ENCODE peak calls at places on chromosomes 3 and 15, in ten cellular contexts. One of them, this sample, is unnamed.

GRCh38 chr3:8458711-8459110 is 42.9 kb upstream of the LMCD1 start:
- DNase-seq in psoas muscle: peak; percentile 44
- DNase-seq in CD4-positive, CD25-positive, alpha-beta regulatory T cell: no peak
- DNase-seq in CD8-positive, alpha-beta memory T cell: no peak
- DNase-seq in ovary: no peak
- DNase-seq in CD8-positive, alpha-beta T cell: no peak
- DNase-seq in cardiac muscle cell: peak; percentile 68
- DNase-seq in mammary epithelial cell: no peak
- DNase-seq in PC-9: no peak
- DNase-seq in trophoblast cell: no peak
- DNase-seq in this sample: peak; percentile 53

GRCh38 chr3:172454180-172454579 is 5.9 kb upstream of the GHSR start:
- DNase-seq in mammary epithelial cell: peak; percentile 29
- DNase-seq in CD8-positive, alpha-beta memory T cell: no peak
- DNase-seq in trophoblast cell: no peak
- DNase-seq in CD8-positive, alpha-beta T cell: no peak
- DNase-seq in CD4-positive, CD25-positive, alpha-beta regulatory T cell: no peak
- DNase-seq in ovary: no peak
- DNase-seq in cardiac muscle cell: no peak
- DNase-seq in PC-9: no peak
- DNase-seq in psoas muscle: no peak
- DNase-seq in this sample: no peak

GRCh38 chr3:7695067-7695466 is 806.6 kb upstream of the LMCD1 start:
- DNase-seq in psoas muscle: no peak
- DNase-seq in PC-9: no peak
- DNase-seq in mammary epithelial cell: no peak
- DNase-seq in CD4-positive, CD25-positive, alpha-beta regulatory T cell: no peak
- DNase-seq in trophoblast cell: no peak
- DNase-seq in CD8-positive, alpha-beta memory T cell: no peak
- DNase-seq in CD8-positive, alpha-beta T cell: no peak
- DNase-seq in cardiac muscle cell: peak; percentile 4
- DNase-seq in ovary: no peak
- DNase-seq in this sample: no peak

GRCh38 chr15:69540622-69541021 is 88.0 kb downstream of the RPLP1 start:
- DNase-seq in CD4-positive, CD25-positive, alpha-beta regulatory T cell: no peak
- DNase-seq in psoas muscle: peak; percentile 52
- DNase-seq in CD8-positive, alpha-beta memory T cell: no peak
- DNase-seq in cardiac muscle cell: no peak
- DNase-seq in ovary: no peak
- DNase-seq in trophoblast cell: no peak
- DNase-seq in PC-9: no peak
- DNase-seq in mammary epithelial cell: no peak
- DNase-seq in CD8-positive, alpha-beta T cell: no peak
- DNase-seq in this sample: no peak

GRCh38 chr15:90620379-90621134 is 90.8 kb downstream of the CRTC3 start:
- DNase-seq in ovary: no peak
- DNase-seq in cardiac muscle cell: peak; percentile 16
- DNase-seq in PC-9: no peak
- DNase-seq in trophoblast cell: no peak
- DNase-seq in mammary epithelial cell: no peak
- DNase-seq in CD8-positive, alpha-beta memory T cell: no peak
- DNase-seq in CD4-positive, CD25-positive, alpha-beta regulatory T cell: peak; percentile 70
- DNase-seq in CD8-positive, alpha-beta T cell: no peak
- DNase-seq in psoas muscle: no peak
- DNase-seq in this sample: no peak

GRCh38 chr3:20391628-20392027 is 205.6 kb upstream of the SGO1 start:
- DNase-seq in CD4-positive, CD25-positive, alpha-beta regulatory T cell: no peak
- DNase-seq in ovary: no peak
- DNase-seq in trophoblast cell: peak; percentile 73
- DNase-seq in mammary epithelial cell: no peak
- DNase-seq in cardiac muscle cell: no peak
- DNase-seq in CD8-positive, alpha-beta T cell: no peak
- DNase-seq in PC-9: no peak
- DNase-seq in CD8-positive, alpha-beta memory T cell: no peak
- DNase-seq in psoas muscle: no peak
- DNase-seq in this sample: no peak

GRCh38 chr15:56760186-56760585 is 26.9 kb upstream of the ZNF280D start:
- DNase-seq in trophoblast cell: no peak
- DNase-seq in CD8-positive, alpha-beta memory T cell: no peak
- DNase-seq in CD8-positive, alpha-beta T cell: no peak
- DNase-seq in CD4-positive, CD25-positive, alpha-beta regulatory T cell: no peak
- DNase-seq in cardiac muscle cell: peak; percentile 68
- DNase-seq in mammary epithelial cell: peak; percentile 28
- DNase-seq in PC-9: no peak
- DNase-seq in psoas muscle: no peak
- DNase-seq in ovary: no peak
- DNase-seq in this sample: no peak

GRCh38 chr3:14235896-14236295 is 57.3 kb downstream of the LSM3 start:
- DNase-seq in cardiac muscle cell: no peak
- DNase-seq in ovary: no peak
- DNase-seq in psoas muscle: no peak
- DNase-seq in CD4-positive, CD25-positive, alpha-beta regulatory T cell: no peak
- DNase-seq in CD8-positive, alpha-beta T cell: no peak
- DNase-seq in PC-9: no peak
- DNase-seq in CD8-positive, alpha-beta memory T cell: no peak
- DNase-seq in mammary epithelial cell: no peak
- DNase-seq in trophoblast cell: no peak
- DNase-seq in this sample: no peak

GRCh38 chr3:66386011-66386924 is 114.6 kb downstream of the LRIG1 start:
- DNase-seq in cardiac muscle cell: no peak
- DNase-seq in PC-9: no peak
- DNase-seq in CD8-positive, alpha-beta memory T cell: no peak
- DNase-seq in psoas muscle: no peak
- DNase-seq in mammary epithelial cell: no peak
- DNase-seq in trophoblast cell: no peak
- DNase-seq in ovary: no peak
- DNase-seq in CD4-positive, CD25-positive, alpha-beta regulatory T cell: no peak
- DNase-seq in CD8-positive, alpha-beta T cell: no peak
- DNase-seq in this sample: no peak

GRCh38 chr3:12303532-12303931 is 14.7 kb downstream of the PPARG start:
- DNase-seq in CD8-positive, alpha-beta memory T cell: no peak
- DNase-seq in ovary: no peak
- DNase-seq in PC-9: no peak
- DNase-seq in CD8-positive, alpha-beta T cell: no peak
- DNase-seq in cardiac muscle cell: peak; percentile 86
- DNase-seq in psoas muscle: no peak
- DNase-seq in CD4-positive, CD25-positive, alpha-beta regulatory T cell: no peak
- DNase-seq in mammary epithelial cell: peak; percentile 74
- DNase-seq in trophoblast cell: peak; percentile 69
- DNase-seq in this sample: no peak

GRCh38 chr3:13098605-13099004 is 25.4 kb upstream of the IQSEC1 start:
- DNase-seq in psoas muscle: no peak
- DNase-seq in PC-9: no peak
- DNase-seq in CD8-positive, alpha-beta T cell: no peak
- DNase-seq in trophoblast cell: no peak
- DNase-seq in mammary epithelial cell: no peak
- DNase-seq in CD4-positive, CD25-positive, alpha-beta regulatory T cell: no peak
- DNase-seq in ovary: no peak
- DNase-seq in cardiac muscle cell: no peak
- DNase-seq in CD8-positive, alpha-beta memory T cell: no peak
- DNase-seq in this sample: no peak

GRCh38 chr3:143935678-143936077 is 35.9 kb upstream of the DIPK2A start:
- DNase-seq in psoas muscle: no peak
- DNase-seq in CD8-positive, alpha-beta T cell: no peak
- DNase-seq in PC-9: no peak
- DNase-seq in mammary epithelial cell: peak; percentile 20
- DNase-seq in cardiac muscle cell: no peak
- DNase-seq in CD8-positive, alpha-beta memory T cell: no peak
- DNase-seq in CD4-positive, CD25-positive, alpha-beta regulatory T cell: no peak
- DNase-seq in ovary: no peak
- DNase-seq in trophoblast cell: no peak
- DNase-seq in this sample: no peak

GRCh38 chr15:66865622-66866611 is 163.9 kb downstream of the SMAD6 start:
- DNase-seq in CD8-positive, alpha-beta T cell: no peak
- DNase-seq in mammary epithelial cell: no peak
- DNase-seq in trophoblast cell: peak; percentile 93
- DNase-seq in cardiac muscle cell: no peak
- DNase-seq in CD8-positive, alpha-beta memory T cell: peak; percentile 6
- DNase-seq in PC-9: no peak
- DNase-seq in ovary: no peak
- DNase-seq in CD4-positive, CD25-positive, alpha-beta regulatory T cell: peak; percentile 21
- DNase-seq in psoas muscle: no peak
- DNase-seq in this sample: no peak

GRCh38 chr3:54578417-54578816 is 349.4 kb downstream of the LRTM1 start:
- DNase-seq in cardiac muscle cell: peak; percentile 7
- DNase-seq in CD4-positive, CD25-positive, alpha-beta regulatory T cell: no peak
- DNase-seq in mammary epithelial cell: no peak
- DNase-seq in psoas muscle: no peak
- DNase-seq in ovary: no peak
- DNase-seq in CD8-positive, alpha-beta T cell: no peak
- DNase-seq in CD8-positive, alpha-beta memory T cell: no peak
- DNase-seq in PC-9: no peak
- DNase-seq in trophoblast cell: no peak
- DNase-seq in this sample: peak; percentile 58

GRCh38 chr3:12871404-12871983 is 30.1 kb upstream of the RPL32 start:
- DNase-seq in PC-9: no peak
- DNase-seq in cardiac muscle cell: no peak
- DNase-seq in trophoblast cell: no peak
- DNase-seq in mammary epithelial cell: no peak
- DNase-seq in CD8-positive, alpha-beta memory T cell: no peak
- DNase-seq in psoas muscle: peak; percentile 21
- DNase-seq in CD4-positive, CD25-positive, alpha-beta regulatory T cell: no peak
- DNase-seq in ovary: no peak
- DNase-seq in CD8-positive, alpha-beta T cell: no peak
- DNase-seq in this sample: no peak

GRCh38 chr15:101532865-101533264 is 43.4 kb upstream of the PCSK6 start:
- DNase-seq in PC-9: no peak
- DNase-seq in CD4-positive, CD25-positive, alpha-beta regulatory T cell: no peak
- DNase-seq in psoas muscle: no peak
- DNase-seq in CD8-positive, alpha-beta memory T cell: no peak
- DNase-seq in ovary: no peak
- DNase-seq in mammary epithelial cell: no peak
- DNase-seq in CD8-positive, alpha-beta T cell: no peak
- DNase-seq in trophoblast cell: no peak
- DNase-seq in cardiac muscle cell: no peak
- DNase-seq in this sample: no peak

GRCh38 chr3:35473956-35474355 is 165.4 kb upstream of the ARPP21 start:
- DNase-seq in CD4-positive, CD25-positive, alpha-beta regulatory T cell: no peak
- DNase-seq in mammary epithelial cell: no peak
- DNase-seq in ovary: no peak
- DNase-seq in psoas muscle: no peak
- DNase-seq in cardiac muscle cell: no peak
- DNase-seq in CD8-positive, alpha-beta T cell: no peak
- DNase-seq in PC-9: no peak
- DNase-seq in trophoblast cell: peak; percentile 30
- DNase-seq in CD8-positive, alpha-beta memory T cell: no peak
- DNase-seq in this sample: no peak
- H3K4me3 ChIP-seq in CD4-positive, CD25-positive, alpha-beta regulatory T cell: no peak overlapping the region
- H3K4me3 ChIP-seq in mammary epithelial cell: no peak overlapping the region
- H3K4me3 ChIP-seq in ovary: no peak overlapping the region
- H3K4me3 ChIP-seq in psoas muscle: no peak overlapping the region
- H3K4me3 ChIP-seq in cardiac muscle cell: no peak overlapping the region
- H3K4me3 ChIP-seq in CD8-positive, alpha-beta T cell: no peak overlapping the region
- H3K4me3 ChIP-seq in PC-9: no peak overlapping the region
- H3K4me3 ChIP-seq in trophoblast cell: no peak overlapping the region
- H3K4me3 ChIP-seq in CD8-positive, alpha-beta memory T cell: no peak overlapping the region
- H3K4me3 ChIP-seq in this sample: no peak overlapping the region

GRCh38 chr15:41443275-41443674 is 26.4 kb downstream of the RTF1 start:
- DNase-seq in mammary epithelial cell: no peak
- DNase-seq in CD4-positive, CD25-positive, alpha-beta regulatory T cell: peak; percentile 65
- DNase-seq in CD8-positive, alpha-beta memory T cell: peak; percentile 10
- DNase-seq in CD8-positive, alpha-beta T cell: no peak
- DNase-seq in trophoblast cell: no peak
- DNase-seq in psoas muscle: no peak
- DNase-seq in ovary: no peak
- DNase-seq in PC-9: no peak
- DNase-seq in cardiac muscle cell: no peak
- DNase-seq in this sample: no peak
- H3K36me3 ChIP-seq in mammary epithelial cell: peaks cover 10% of the 10 kb centered on the region
- H3K36me3 ChIP-seq in CD4-positive, CD25-positive, alpha-beta regulatory T cell: peaks cover 15% of the 10 kb centered on the region
- H3K36me3 ChIP-seq in CD8-positive, alpha-beta memory T cell: no peaks in the 10 kb centered on the region
- H3K36me3 ChIP-seq in CD8-positive, alpha-beta T cell: no peaks in the 10 kb centered on the region
- H3K36me3 ChIP-seq in trophoblast cell: peaks cover 10% of the 10 kb centered on the region
- H3K36me3 ChIP-seq in psoas muscle: no peaks in the 10 kb centered on the region
- H3K36me3 ChIP-seq in ovary: no peaks in the 10 kb centered on the region
- H3K36me3 ChIP-seq in PC-9: no peaks in the 10 kb centered on the region
- H3K36me3 ChIP-seq in cardiac muscle cell: peaks cover 23% of the 10 kb centered on the region
- H3K36me3 ChIP-seq in this sample: peaks cover 13% of the 10 kb centered on the region

DNA sequence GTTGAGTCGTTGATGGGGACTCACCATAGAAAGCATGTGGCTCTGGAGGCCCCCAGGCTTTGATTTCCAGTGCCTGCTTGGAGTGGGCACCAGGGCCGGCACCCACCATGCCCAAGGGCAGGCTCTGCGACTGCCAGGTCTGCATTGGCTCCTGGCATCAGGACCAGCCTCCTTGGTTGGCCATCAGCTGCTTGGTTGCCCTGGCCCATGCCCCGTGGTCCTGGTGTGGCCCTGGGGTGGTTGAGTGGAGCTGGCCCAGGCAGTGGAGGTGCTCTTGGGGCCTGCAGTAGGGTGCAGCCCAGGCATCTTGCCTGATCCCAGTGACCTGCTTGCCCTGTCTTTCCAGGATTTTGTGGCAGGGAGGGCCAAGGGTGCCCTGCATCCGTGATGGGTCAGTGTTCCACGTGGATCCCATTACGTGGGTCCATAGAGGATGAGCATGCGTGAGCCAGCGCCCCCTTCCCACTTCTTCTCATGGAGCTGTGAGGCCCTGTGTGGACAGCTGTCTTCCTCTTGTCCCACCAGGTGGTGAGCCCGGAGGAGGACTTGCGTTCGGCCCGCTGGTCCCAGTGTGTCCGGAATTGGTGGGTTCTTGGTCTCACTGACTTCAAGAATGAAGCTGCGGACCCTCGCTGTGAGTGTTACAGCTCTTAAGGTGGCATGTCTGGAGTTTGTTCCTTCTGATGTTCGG is 187.0 kb downstream of the UBE3A start:
- DNase-seq in trophoblast cell: no peak
- DNase-seq in cardiac muscle cell: no peak
- DNase-seq in PC-9: no peak
- DNase-seq in mammary epithelial cell: no peak
- DNase-seq in psoas muscle: peak; percentile 7
- DNase-seq in CD4-positive, CD25-positive, alpha-beta regulatory T cell: no peak
- DNase-seq in CD8-positive, alpha-beta memory T cell: no peak
- DNase-seq in CD8-positive, alpha-beta T cell: no peak
- DNase-seq in ovary: no peak
- DNase-seq in this sample: no peak
- H3K9me3 ChIP-seq in trophoblast cell: peaks cover 49% of the 10 kb centered on the region
- H3K9me3 ChIP-seq in cardiac muscle cell: no peaks in the 10 kb centered on the region
- H3K9me3 ChIP-seq in PC-9: no peaks in the 10 kb centered on the region
- H3K9me3 ChIP-seq in mammary epithelial cell: peaks cover 39% of the 10 kb centered on the region
- H3K9me3 ChIP-seq in psoas muscle: peaks cover 12% of the 10 kb centered on the region
- H3K9me3 ChIP-seq in CD4-positive, CD25-positive, alpha-beta regulatory T cell: peaks cover 22% of the 10 kb centered on the region
- H3K9me3 ChIP-seq in CD8-positive, alpha-beta memory T cell: no peaks in the 10 kb centered on the region
- H3K9me3 ChIP-seq in CD8-positive, alpha-beta T cell: no peaks in the 10 kb centered on the region
- H3K9me3 ChIP-seq in ovary: peaks cover 8% of the 10 kb centered on the region
- H3K9me3 ChIP-seq in this sample: no peaks in the 10 kb centered on the region

DNA sequence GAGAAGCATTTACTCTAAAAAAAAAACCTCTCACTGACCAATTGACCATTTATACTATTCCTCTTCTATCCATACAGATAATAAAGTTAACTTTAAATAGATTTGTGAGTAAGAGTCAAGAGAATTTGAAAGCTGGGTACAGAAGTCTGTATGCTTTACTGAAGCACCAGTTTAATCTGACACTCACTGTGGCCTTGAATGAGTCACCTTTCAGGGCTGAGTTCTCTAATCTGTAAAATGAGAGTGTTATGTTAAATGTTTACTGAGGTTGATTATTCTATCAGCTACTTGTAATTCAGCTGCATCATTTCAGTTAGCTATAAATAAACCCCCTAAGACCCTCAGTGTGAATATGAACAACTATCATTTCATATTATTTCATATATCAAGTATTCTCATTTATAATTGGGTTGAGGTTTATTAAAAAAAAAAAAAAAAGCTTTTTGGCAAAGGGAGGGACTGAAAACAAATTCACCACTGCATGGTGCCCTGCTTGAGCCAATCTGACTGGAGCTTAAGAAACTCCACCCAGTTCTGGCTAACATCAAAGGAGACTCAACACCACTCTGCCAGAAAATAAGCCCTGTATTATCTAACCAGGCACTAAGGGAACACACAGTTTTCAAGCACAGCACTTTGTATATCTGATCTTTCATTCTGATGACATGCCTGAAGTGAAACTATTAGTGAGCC is 2.8 kb downstream of the MAP4 start:
- DNase-seq in psoas muscle: no peak
- DNase-seq in mammary epithelial cell: peak; percentile 62
- DNase-seq in cardiac muscle cell: peak; percentile 81
- DNase-seq in CD8-positive, alpha-beta T cell: no peak
- DNase-seq in ovary: peak; percentile 39
- DNase-seq in CD4-positive, CD25-positive, alpha-beta regulatory T cell: peak; percentile 60
- DNase-seq in CD8-positive, alpha-beta memory T cell: no peak
- DNase-seq in trophoblast cell: peak; percentile 15
- DNase-seq in PC-9: peak; percentile 65
- DNase-seq in this sample: peak; percentile 44
- H3K4me3 ChIP-seq in psoas muscle: peak overlapping the region; percentile 65
- H3K4me3 ChIP-seq in mammary epithelial cell: no peak overlapping the region
- H3K4me3 ChIP-seq in cardiac muscle cell: no peak overlapping the region
- H3K4me3 ChIP-seq in CD8-positive, alpha-beta T cell: no peak overlapping the region
- H3K4me3 ChIP-seq in ovary: no peak overlapping the region
- H3K4me3 ChIP-seq in CD4-positive, CD25-positive, alpha-beta regulatory T cell: peak overlapping the region; percentile 2
- H3K4me3 ChIP-seq in CD8-positive, alpha-beta memory T cell: no peak overlapping the region
- H3K4me3 ChIP-seq in trophoblast cell: no peak overlapping the region
- H3K4me3 ChIP-seq in PC-9: no peak overlapping the region
- H3K4me3 ChIP-seq in this sample: peak overlapping the region; percentile 10

This sample was measured in MG63.